ENCODE peak calls at places on chromosome 17, in ten cellular contexts. U, C, B, R, O, S, F, G, A and P are unnamed samples.

GRCh38 chr17:81294512-81295030 is 536 bp downstream of the SLC38A10 start:
- DNase-seq in U (no peak), C (no peak), B (peak), R (no peak), O (peak), S (peak), F (no peak), G (no peak), A (peak), P (peak)

GRCh38 chr17:5823219-5823618 is 238.9 kb upstream of the NLRP1 start:
- DNase-seq in U (no peak), C (no peak), B (no peak), R (peak), O (no peak), S (no peak), F (peak), G (no peak), A (no peak), P (no peak)

GRCh38 chr17:30318190-30318589 is 15.7 kb downstream of the TMIGD1 start:
- DNase-seq in U (no peak), C (no peak), B (no peak), R (no peak), O (no peak), S (no peak), F (peak), G (no peak), A (no peak), P (no peak)

GRCh38 chr17:56786989-56787482 is 46.7 kb downstream of the C17orf67 start:
- DNase-seq in U (peak), C (peak), B (no peak), R (no peak), O (no peak), S (peak), F (peak), G (no peak), A (no peak), P (peak)

GRCh38 chr17:39209317-39210092 is 9.4 kb downstream of the RPL19 start:
- DNase-seq in U (peak), C (peak), B (peak), R (peak), O (peak), S (no peak), F (no peak), G (peak), A (peak), P (no peak)

GRCh38 chr17:148757-149156 is 11.4 kb downstream of the SCGB1C2 start:
- DNase-seq in U (no peak), C (no peak), B (no peak), R (no peak), O (no peak), S (no peak), F (no peak), G (no peak), A (no peak), P (no peak)

GRCh38 chr17:75822119-75822799 is 21.9 kb downstream of the UNC13D start:
- DNase-seq in U (no peak), C (no peak), B (no peak), R (peak), O (peak), S (no peak), F (no peak), G (no peak), A (no peak), P (no peak)

GRCh38 chr17:41060052-41060604 is at the start of gene KRTAP2-3:
- DNase-seq in U (peak), C (no peak), B (no peak), R (no peak), O (no peak), S (peak), F (peak), G (no peak), A (no peak), P (peak)

GRCh38 chr17:40646791-40647548 is 648 bp downstream of the SMARCE1 start:
- DNase-seq in U (no peak), C (no peak), B (peak), R (no peak), O (no peak), S (peak), F (peak), G (no peak), A (peak), P (no peak)

GRCh38 chr17:75645501-75645888 is 12.3 kb downstream of the SMIM5 start:
- DNase-seq in U (no peak), C (no peak), B (no peak), R (peak), O (peak), S (peak), F (peak), G (no peak), A (no peak), P (peak)

GRCh38 chr17:44376124-44376523 is 12.5 kb upstream of the FAM171A2 start:
- DNase-seq in U (peak), C (no peak), B (peak), R (peak), O (no peak), S (peak), F (peak), G (no peak), A (peak), P (no peak)
- TF ChIP-seq CTCF in U (peak), C (no peak), B (peak), R (peak), O (no peak), S (peak), F (peak), G (no peak), A (peak), P (peak)

DNA sequence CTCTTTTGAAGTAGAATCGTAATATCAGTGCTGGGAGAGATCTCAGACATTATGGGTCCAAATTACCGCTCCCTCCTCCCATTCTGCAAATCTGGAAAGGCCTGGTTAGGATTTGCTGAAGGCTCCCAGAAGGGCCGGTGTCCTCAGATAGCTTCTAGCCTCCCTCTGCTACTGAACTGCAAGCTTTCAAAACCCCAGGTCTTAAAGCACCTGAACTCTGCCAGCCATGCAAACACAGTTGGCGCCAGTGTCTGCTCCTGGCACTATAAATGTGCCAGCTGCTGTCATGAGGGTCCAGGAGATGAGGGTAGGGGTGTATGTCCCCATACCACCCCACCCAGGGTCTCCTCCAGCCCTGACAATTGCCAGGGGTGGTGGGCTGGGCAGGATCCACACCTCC is 24.2 kb downstream of the SLC5A10 start:
- DNase-seq in U (no peak), C (no peak), B (no peak), R (no peak), O (no peak), S (no peak), F (no peak), G (no peak), A (no peak), P (no peak)
- H3K27ac ChIP-seq in U (no peak), C (no peak), B (no peak), R (no peak), O (no peak), S (no peak), F (no peak), G (no peak), A (no peak), P (peak)

GRCh38 chr17:7833795-7834553 is at the start of gene KDM6B:
- DNase-seq in U (peak), C (peak), B (peak), R (peak), O (peak), S (peak), F (peak), G (peak), A (peak), P (peak)
- TF ChIP-seq CTCF in U (no peak), C (no peak), B (no peak), R (no peak), O (no peak), S (no peak), F (no peak), G (no peak), A (no peak), P (no peak)

GRCh38 chr17:68693896-68694295 is 92.7 kb upstream of the FAM20A start:
- DNase-seq in U (no peak), C (no peak), B (no peak), R (no peak), O (no peak), S (no peak), F (no peak), G (no peak), A (no peak), P (no peak)
- H3K27ac ChIP-seq in U (no peak), C (no peak), B (no peak), R (no peak), O (no peak), S (no peak), F (no peak), G (no peak), A (no peak), P (no peak)

GRCh38 chr17:77035526-77035925 is 105.2 kb upstream of the SEC14L1 start:
- DNase-seq in U (no peak), C (no peak), B (no peak), R (no peak), O (no peak), S (no peak), F (no peak), G (no peak), A (no peak), P (no peak)

GRCh38 chr17:77036136-77036840 is 104.5 kb upstream of the SEC14L1 start:
- DNase-seq in U (no peak), C (no peak), B (no peak), R (no peak), O (no peak), S (no peak), F (no peak), G (no peak), A (no peak), P (no peak)

GRCh38 chr17:77037943-77038342 is 102.8 kb upstream of the SEC14L1 start:
- DNase-seq in U (no peak), C (no peak), B (no peak), R (no peak), O (no peak), S (no peak), F (no peak), G (no peak), A (no peak), P (no peak)

GRCh38 chr17:77034677-77035424 is 105.9 kb upstream of the SEC14L1 start:
- DNase-seq in U (no peak), C (no peak), B (no peak), R (no peak), O (no peak), S (no peak), F (no peak), G (no peak), A (no peak), P (no peak)

DNA sequence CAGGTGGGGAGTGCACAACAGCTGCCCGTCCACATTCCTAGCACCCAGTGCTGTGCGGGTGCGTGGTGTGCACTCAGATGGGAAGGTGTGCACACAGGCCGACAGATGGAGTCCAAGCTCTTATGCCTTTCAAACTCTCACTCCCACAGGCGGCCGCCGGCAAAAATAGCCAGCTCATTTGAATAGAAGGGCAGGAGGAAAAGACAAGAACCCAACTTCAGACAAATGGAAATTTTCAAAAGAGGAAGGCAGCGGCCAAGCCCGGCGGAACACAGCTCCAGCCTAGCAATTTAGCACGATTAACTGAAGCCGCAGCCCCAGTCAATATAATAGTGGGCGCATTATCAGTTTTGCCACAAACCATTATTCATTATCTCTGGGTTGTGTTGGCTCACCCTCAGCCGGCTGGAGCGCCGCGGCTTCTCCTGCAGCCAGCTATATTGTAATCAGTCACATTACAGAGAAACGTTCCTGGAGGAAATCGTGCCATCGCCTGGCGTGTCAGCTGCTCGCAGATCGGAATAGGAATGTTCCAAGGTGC is 103.9 kb upstream of the SEC14L1 start:
- DNase-seq in U (no peak), C (no peak), B (no peak), R (no peak), O (peak), S (no peak), F (no peak), G (no peak), A (no peak), P (peak)
- TF ChIP-seq CTCF in U (no peak), C (no peak), B (no peak), R (no peak), O (no peak), S (no peak), F (no peak), G (no peak), A (no peak), P (no peak)